ENCODE peak calls at places on chromosomes 6 and 20, in six cellular contexts. One of them, this sample, is unnamed.

GRCh38 chr20:44029848-44030230 is 115.2 kb downstream of the TOX2 start:
- DNase-seq in amniotic stem cell: no peak
- DNase-seq in left ventricle myocardium superior: no peak
- DNase-seq in stromal cell of bone marrow: no peak
- DNase-seq in lower lobe of right lung: no peak
- DNase-seq in tibial nerve: no peak
- DNase-seq in this sample: no peak

GRCh38 chr20:43490038-43490437 is 17.5 kb upstream of the L3MBTL1 start:
- DNase-seq in left ventricle myocardium superior: no peak
- DNase-seq in amniotic stem cell: no peak
- DNase-seq in tibial nerve: no peak
- DNase-seq in stromal cell of bone marrow: no peak
- DNase-seq in lower lobe of right lung: no peak
- DNase-seq in this sample: no peak

GRCh38 chr6:23269436-23269835 is 700.1 kb downstream of the HDGFL1 start:
- DNase-seq in tibial nerve: no peak
- DNase-seq in lower lobe of right lung: no peak
- DNase-seq in left ventricle myocardium superior: no peak
- DNase-seq in stromal cell of bone marrow: peak
- DNase-seq in amniotic stem cell: no peak
- DNase-seq in this sample: no peak

GRCh38 chr20:49267327-49267726 is 10.5 kb downstream of the ZNFX1 start:
- DNase-seq in lower lobe of right lung: no peak
- DNase-seq in stromal cell of bone marrow: no peak
- DNase-seq in tibial nerve: no peak
- DNase-seq in amniotic stem cell: no peak
- DNase-seq in left ventricle myocardium superior: no peak
- DNase-seq in this sample: no peak

GRCh38 chr20:24691901-24692351 is 222.5 kb downstream of the SYNDIG1 start:
- DNase-seq in stromal cell of bone marrow: no peak
- DNase-seq in tibial nerve: no peak
- DNase-seq in amniotic stem cell: no peak
- DNase-seq in lower lobe of right lung: no peak
- DNase-seq in left ventricle myocardium superior: no peak
- DNase-seq in this sample: no peak

GRCh38 chr6:166839569-166839968 is 116.8 kb downstream of the RNASET2 start:
- DNase-seq in lower lobe of right lung: no peak
- DNase-seq in tibial nerve: no peak
- DNase-seq in amniotic stem cell: no peak
- DNase-seq in left ventricle myocardium superior: peak
- DNase-seq in stromal cell of bone marrow: no peak
- DNase-seq in this sample: no peak

GRCh38 chr20:6660441-6660840 is 107.0 kb upstream of the BMP2 start:
- DNase-seq in tibial nerve: no peak
- DNase-seq in amniotic stem cell: no peak
- DNase-seq in lower lobe of right lung: peak
- DNase-seq in left ventricle myocardium superior: no peak
- DNase-seq in stromal cell of bone marrow: no peak
- DNase-seq in this sample: no peak

GRCh38 chr20:53942121-53942816 is 128.1 kb downstream of the BCAS1 start:
- DNase-seq in left ventricle myocardium superior: no peak
- DNase-seq in lower lobe of right lung: no peak
- DNase-seq in stromal cell of bone marrow: no peak
- DNase-seq in amniotic stem cell: no peak
- DNase-seq in tibial nerve: no peak
- DNase-seq in this sample: no peak

GRCh38 chr6:64330694-64331309 is 695.2 kb downstream of the PHF3 start:
- DNase-seq in stromal cell of bone marrow: peak
- DNase-seq in lower lobe of right lung: peak
- DNase-seq in tibial nerve: peak
- DNase-seq in amniotic stem cell: peak
- DNase-seq in left ventricle myocardium superior: peak
- DNase-seq in this sample: peak

GRCh38 chr6:32255212-32256153 is 31.6 kb upstream of the NOTCH4 start:
- DNase-seq in amniotic stem cell: peak
- DNase-seq in lower lobe of right lung: peak
- DNase-seq in left ventricle myocardium superior: peak
- DNase-seq in tibial nerve: peak
- DNase-seq in stromal cell of bone marrow: peak
- DNase-seq in this sample: peak

GRCh38 chr20:32966382-32966781 is 37.9 kb downstream of the SUN5 start:
- DNase-seq in stromal cell of bone marrow: no peak
- DNase-seq in lower lobe of right lung: no peak
- DNase-seq in tibial nerve: no peak
- DNase-seq in left ventricle myocardium superior: no peak
- DNase-seq in amniotic stem cell: no peak
- DNase-seq in this sample: no peak

GRCh38 chr6:3366596-3367413 is 90.0 kb downstream of the SLC22A23 start:
- DNase-seq in tibial nerve: no peak
- DNase-seq in lower lobe of right lung: no peak
- DNase-seq in amniotic stem cell: no peak
- DNase-seq in stromal cell of bone marrow: no peak
- DNase-seq in left ventricle myocardium superior: no peak
- DNase-seq in this sample: no peak

GRCh38 chr20:38926934-38927616 is 858 bp downstream of the FAM83D start:
- DNase-seq in amniotic stem cell: no peak
- DNase-seq in lower lobe of right lung: no peak
- DNase-seq in tibial nerve: no peak
- DNase-seq in left ventricle myocardium superior: peak
- DNase-seq in stromal cell of bone marrow: no peak
- DNase-seq in this sample: no peak

GRCh38 chr6:140548379-140548778 is 1173.9 kb upstream of the CITED2 start:
- DNase-seq in lower lobe of right lung: no peak
- DNase-seq in amniotic stem cell: no peak
- DNase-seq in tibial nerve: no peak
- DNase-seq in stromal cell of bone marrow: no peak
- DNase-seq in left ventricle myocardium superior: no peak
- DNase-seq in this sample: no peak

GRCh38 chr6:41955412-41955811 is 13.8 kb upstream of the CCND3 start:
- DNase-seq in lower lobe of right lung: no peak
- DNase-seq in amniotic stem cell: no peak
- DNase-seq in stromal cell of bone marrow: no peak
- DNase-seq in tibial nerve: no peak
- DNase-seq in left ventricle myocardium superior: no peak
- DNase-seq in this sample: no peak

GRCh38 chr6:160756871-160757270 is 54.8 kb downstream of the PLG start:
- DNase-seq in amniotic stem cell: no peak
- DNase-seq in left ventricle myocardium superior: no peak
- DNase-seq in lower lobe of right lung: no peak
- DNase-seq in tibial nerve: no peak
- DNase-seq in stromal cell of bone marrow: no peak
- DNase-seq in this sample: peak

GRCh38 chr20:19779634-19780033 is 21.6 kb downstream of the RIN2 start:
- DNase-seq in tibial nerve: no peak
- DNase-seq in lower lobe of right lung: no peak
- DNase-seq in stromal cell of bone marrow: no peak
- DNase-seq in amniotic stem cell: no peak
- DNase-seq in left ventricle myocardium superior: no peak
- DNase-seq in this sample: no peak

GRCh38 chr6:157761331-157761921 is 61.6 kb upstream of the SNX9 start:
- DNase-seq in tibial nerve: no peak
- DNase-seq in stromal cell of bone marrow: peak
- DNase-seq in amniotic stem cell: no peak
- DNase-seq in lower lobe of right lung: no peak
- DNase-seq in left ventricle myocardium superior: no peak
- DNase-seq in this sample: peak

GRCh38 chr20:33305591-33306057 is 22.6 kb downstream of the BPIFB1 start:
- DNase-seq in stromal cell of bone marrow: peak
- DNase-seq in lower lobe of right lung: no peak
- DNase-seq in left ventricle myocardium superior: no peak
- DNase-seq in amniotic stem cell: no peak
- DNase-seq in tibial nerve: no peak
- DNase-seq in this sample: peak

GRCh38 chr20:57480444-57481152 is 44.3 kb downstream of the CTCFL start:
- DNase-seq in tibial nerve: no peak
- DNase-seq in left ventricle myocardium superior: no peak
- DNase-seq in stromal cell of bone marrow: no peak
- DNase-seq in amniotic stem cell: no peak
- DNase-seq in lower lobe of right lung: no peak
- DNase-seq in this sample: no peak

GRCh38 chr6:122033564-122034181 is 365.8 kb upstream of the HSF2 start:
- DNase-seq in left ventricle myocardium superior: no peak
- DNase-seq in tibial nerve: no peak
- DNase-seq in stromal cell of bone marrow: peak
- DNase-seq in amniotic stem cell: peak
- DNase-seq in lower lobe of right lung: no peak
- DNase-seq in this sample: peak

GRCh38 chr20:9999660-10000059 is 35.1 kb upstream of the ANKEF1 start:
- DNase-seq in tibial nerve: no peak
- DNase-seq in stromal cell of bone marrow: no peak
- DNase-seq in amniotic stem cell: no peak
- DNase-seq in left ventricle myocardium superior: no peak
- DNase-seq in lower lobe of right lung: no peak
- DNase-seq in this sample: no peak

GRCh38 chr6:5936611-5937010 is 70.1 kb downstream of the NRN1 start:
- DNase-seq in tibial nerve: no peak
- DNase-seq in amniotic stem cell: no peak
- DNase-seq in lower lobe of right lung: no peak
- DNase-seq in stromal cell of bone marrow: no peak
- DNase-seq in left ventricle myocardium superior: no peak
- DNase-seq in this sample: peak

GRCh38 chr20:23103284-23104018 is 17.3 kb upstream of the CD93 start:
- DNase-seq in tibial nerve: no peak
- DNase-seq in stromal cell of bone marrow: peak
- DNase-seq in amniotic stem cell: no peak
- DNase-seq in lower lobe of right lung: no peak
- DNase-seq in left ventricle myocardium superior: no peak
- DNase-seq in this sample: peak

GRCh38 chr6:144411506-144412165 is 126.5 kb downstream of the UTRN start:
- DNase-seq in lower lobe of right lung: no peak
- DNase-seq in stromal cell of bone marrow: no peak
- DNase-seq in left ventricle myocardium superior: no peak
- DNase-seq in amniotic stem cell: no peak
- DNase-seq in tibial nerve: no peak
- DNase-seq in this sample: no peak

GRCh38 chr20:5797165-5797564 is 47.0 kb downstream of the SHLD1 start:
- DNase-seq in tibial nerve: no peak
- DNase-seq in stromal cell of bone marrow: no peak
- DNase-seq in lower lobe of right lung: no peak
- DNase-seq in amniotic stem cell: no peak
- DNase-seq in left ventricle myocardium superior: no peak
- DNase-seq in this sample: no peak

GRCh38 chr6:136784910-136785746 is 7.1 kb downstream of the MAP3K5 start:
- DNase-seq in amniotic stem cell: no peak
- DNase-seq in stromal cell of bone marrow: no peak
- DNase-seq in lower lobe of right lung: peak
- DNase-seq in tibial nerve: peak
- DNase-seq in left ventricle myocardium superior: peak
- DNase-seq in this sample: peak

GRCh38 chr6:50791900-50792508 is 26.7 kb upstream of the TFAP2B start:
- DNase-seq in left ventricle myocardium superior: no peak
- DNase-seq in tibial nerve: no peak
- DNase-seq in stromal cell of bone marrow: peak
- DNase-seq in lower lobe of right lung: no peak
- DNase-seq in amniotic stem cell: no peak
- DNase-seq in this sample: peak

GRCh38 chr6:5208491-5208890 is 52.3 kb downstream of the LYRM4 start:
- DNase-seq in lower lobe of right lung: no peak
- DNase-seq in left ventricle myocardium superior: no peak
- DNase-seq in tibial nerve: no peak
- DNase-seq in stromal cell of bone marrow: peak
- DNase-seq in amniotic stem cell: no peak
- DNase-seq in this sample: no peak

GRCh38 chr20:38859070-38859690 is 53.7 kb downstream of the PPP1R16B start:
- DNase-seq in stromal cell of bone marrow: no peak
- DNase-seq in lower lobe of right lung: no peak
- DNase-seq in amniotic stem cell: no peak
- DNase-seq in left ventricle myocardium superior: no peak
- DNase-seq in tibial nerve: no peak
- DNase-seq in this sample: no peak

GRCh38 chr20:36145877-36146707 is 8.4 kb upstream of the EPB41L1 start:
- DNase-seq in lower lobe of right lung: no peak
- DNase-seq in left ventricle myocardium superior: peak
- DNase-seq in tibial nerve: no peak
- DNase-seq in stromal cell of bone marrow: peak
- DNase-seq in amniotic stem cell: no peak
- DNase-seq in this sample: no peak

GRCh38 chr6:165766457-165766856 is 103.4 kb upstream of the PDE10A start:
- DNase-seq in amniotic stem cell: no peak
- DNase-seq in tibial nerve: no peak
- DNase-seq in stromal cell of bone marrow: peak
- DNase-seq in left ventricle myocardium superior: no peak
- DNase-seq in lower lobe of right lung: no peak
- DNase-seq in this sample: peak

GRCh38 chr6:116568111-116568510 is 3.2 kb upstream of the RWDD1 start:
- DNase-seq in left ventricle myocardium superior: no peak
- DNase-seq in stromal cell of bone marrow: no peak
- DNase-seq in amniotic stem cell: peak
- DNase-seq in tibial nerve: no peak
- DNase-seq in lower lobe of right lung: no peak
- DNase-seq in this sample: no peak

GRCh38 chr6:27631614-27631925 is 158.7 kb upstream of the ZNF184 start:
- DNase-seq in left ventricle myocardium superior: no peak
- DNase-seq in stromal cell of bone marrow: no peak
- DNase-seq in amniotic stem cell: no peak
- DNase-seq in lower lobe of right lung: no peak
- DNase-seq in tibial nerve: no peak
- DNase-seq in this sample: no peak